ENCODE peak calls at places on chromosomes 11 and 22, in seven cellular contexts. V is HepG2, S is SK-N-SH, J is K562, H is H1, K is HCT116, Y is GM12878. Q is an unnamed sample. For H3K4me1, the result is how much of the 10 kb centered on the place peaks cover.

GRCh38 chr22:35749808-35750207 is 32.1 kb downstream of the APOL5 start:
- DNase-seq in J (no peak), S (no peak), Y (peak), H (no peak), V (no peak), K (no peak), Q (no peak)

GRCh38 chr11:46520971-46521745 is 72.7 kb downstream of the AMBRA1 start:
- DNase-seq in Y (no peak), H (no peak), J (no peak), S (no peak), V (no peak), K (no peak), Q (peak)

GRCh38 chr11:45993438-45994064 is 71.1 kb downstream of the LARGE2 start:
- DNase-seq in K (no peak), S (no peak), Y (no peak), H (no peak), V (no peak), J (peak), Q (no peak)

GRCh38 chr22:20268350-20269012 is 363 bp upstream of the RTN4R start:
- DNase-seq in Y (no peak), H (peak), J (peak), V (peak), S (peak), K (peak), Q (peak)

GRCh38 chr11:65169164-65169641 is 830 bp upstream of the SPDYC start:
- DNase-seq in K (no peak), Y (no peak), V (no peak), J (peak), H (no peak), S (no peak), Q (no peak)

GRCh38 chr11:78231962-78232459 is 43.3 kb downstream of the USP35 start:
- DNase-seq in H (no peak), V (no peak), K (no peak), Y (no peak), S (no peak), J (no peak), Q (no peak)

GRCh38 chr22:36757608-36758220 is 18.2 kb downstream of the IFT27 start:
- DNase-seq in J (peak), K (peak), V (peak), S (peak), Y (no peak), H (peak), Q (peak)

GRCh38 chr22:38204784-38205183 is 3.0 kb downstream of the MAFF start:
- DNase-seq in K (no peak), V (no peak), J (no peak), H (no peak), S (no peak), Y (peak), Q (no peak)

GRCh38 chr22:37943471-37944198 is 9.8 kb downstream of the C22orf23 start:
- DNase-seq in Y (no peak), S (no peak), V (no peak), H (no peak), J (no peak), K (no peak), Q (no peak)

GRCh38 chr22:26546282-26546681 is 34.0 kb upstream of the TFIP11 start:
- DNase-seq in K (no peak), J (no peak), H (no peak), Y (no peak), S (no peak), V (no peak), Q (no peak)

GRCh38 chr11:78708388-78708787 is 133.7 kb upstream of the NARS2 start:
- DNase-seq in Y (no peak), H (no peak), S (no peak), V (no peak), J (no peak), K (no peak), Q (peak)

GRCh38 chr22:26170112-26170492 is 840 bp downstream of the SEZ6L start:
- DNase-seq in H (peak), J (no peak), S (no peak), V (no peak), Y (no peak), K (no peak), Q (no peak)

GRCh38 chr11:66363805-66364535 is 7.6 kb downstream of the SLC29A2 start:
- DNase-seq in K (no peak), V (no peak), Y (no peak), J (peak), S (peak), H (peak), Q (peak)

GRCh38 chr11:117281159-117281558 is 10.0 kb upstream of the BACE1-AS start:
- DNase-seq in J (no peak), Y (no peak), V (no peak), H (no peak), K (peak), S (no peak), Q (no peak)

DNA sequence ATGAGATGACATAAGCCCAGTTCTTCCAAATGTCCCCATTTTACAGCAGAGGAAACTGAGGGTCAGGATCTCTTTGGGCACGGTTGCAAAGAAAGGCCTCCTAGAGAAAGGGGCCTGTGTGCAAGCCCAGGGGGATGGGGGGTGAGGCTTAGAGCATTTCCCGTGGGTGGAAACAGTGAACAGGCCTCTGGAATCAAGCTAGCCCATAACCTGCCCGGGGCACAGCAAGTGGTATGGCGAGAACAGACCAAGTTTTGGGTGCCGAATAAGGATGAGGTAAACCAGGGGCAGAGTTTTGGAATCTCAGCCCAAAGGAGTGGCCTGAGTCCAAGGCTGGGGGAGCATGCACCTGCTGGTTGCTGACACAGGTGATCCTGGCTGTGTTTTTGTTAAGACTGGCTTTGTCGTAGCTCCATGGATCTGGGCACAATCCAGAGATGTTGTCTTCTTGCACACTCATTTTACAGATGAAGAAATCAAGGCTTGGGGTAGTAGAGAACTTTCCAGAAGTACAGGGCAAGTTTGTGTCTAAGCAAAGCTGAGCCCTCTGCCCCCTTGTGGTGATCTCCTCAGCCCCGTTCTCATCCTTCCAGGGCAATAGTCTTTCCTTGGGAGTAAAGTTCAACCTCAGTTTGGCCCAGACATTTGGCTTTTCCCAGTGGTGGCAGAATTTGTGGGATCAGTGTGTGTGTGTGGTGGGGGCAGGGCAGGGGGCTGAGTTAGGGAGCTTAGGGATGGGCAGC is 53.5 kb upstream of the MYEOV start:
- DNase-seq in S (no peak), J (no peak), Y (no peak), V (no peak), K (peak), H (no peak), Q (no peak)
- TF ChIP-seq YY1 in S (no peak), J (no peak), Y (no peak), V (no peak), K (no peak), H (no peak), Q (no peak)

GRCh38 chr22:30262917-30263741 is 3.5 kb downstream of the OSM start:
- DNase-seq in J (peak), H (peak), Y (no peak), V (peak), S (peak), K (no peak), Q (peak)

GRCh38 chr22:30260276-30260675 is 6.4 kb downstream of the OSM start:
- DNase-seq in S (no peak), J (no peak), V (no peak), H (no peak), K (no peak), Y (no peak), Q (no peak)

GRCh38 chr22:30262112-30262511 is 4.5 kb downstream of the OSM start:
- DNase-seq in J (no peak), V (no peak), Y (no peak), S (no peak), K (no peak), H (no peak), Q (no peak)

GRCh38 chr22:30261134-30261533 is 5.5 kb downstream of the OSM start:
- DNase-seq in H (no peak), J (no peak), S (no peak), Y (no peak), K (no peak), V (peak), Q (no peak)

DNA sequence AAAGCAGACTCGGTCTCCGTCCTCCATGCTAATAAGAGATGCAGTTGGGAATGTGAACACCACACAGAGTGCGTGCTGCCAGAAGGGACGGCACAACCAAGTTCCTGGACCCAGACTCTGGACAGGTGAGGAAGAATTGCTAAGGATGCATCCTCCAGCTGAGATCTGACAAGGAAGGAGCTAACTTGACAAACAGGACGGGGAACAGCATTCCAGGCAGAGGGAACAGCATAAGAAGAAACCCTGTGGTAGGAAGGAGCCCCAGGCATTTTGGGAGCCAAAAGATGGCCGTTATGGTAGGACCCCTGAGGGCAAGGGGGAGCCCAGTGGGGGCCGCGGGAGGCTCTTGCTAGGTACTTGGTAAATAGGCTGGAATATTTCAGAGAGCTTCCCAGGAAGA is 6.0 kb downstream of the OSM start:
- DNase-seq in V (no peak), H (no peak), K (no peak), J (no peak), Y (no peak), S (no peak), Q (no peak)
- H3K4me1 ChIP-seq in V (half or more), H (under half), K (under half), J (under half), Y (under half), S (under half), Q (under half)

GRCh38 chr11:74004694-74005615 is 3.9 kb downstream of the UCP3 start:
- DNase-seq in H (no peak), S (no peak), J (peak), V (no peak), K (no peak), Y (no peak), Q (no peak)
- TF ChIP-seq YY1 in H (no peak), S (no peak), J (no peak), V (no peak), K (no peak), Y (no peak), Q (no peak)

DNA sequence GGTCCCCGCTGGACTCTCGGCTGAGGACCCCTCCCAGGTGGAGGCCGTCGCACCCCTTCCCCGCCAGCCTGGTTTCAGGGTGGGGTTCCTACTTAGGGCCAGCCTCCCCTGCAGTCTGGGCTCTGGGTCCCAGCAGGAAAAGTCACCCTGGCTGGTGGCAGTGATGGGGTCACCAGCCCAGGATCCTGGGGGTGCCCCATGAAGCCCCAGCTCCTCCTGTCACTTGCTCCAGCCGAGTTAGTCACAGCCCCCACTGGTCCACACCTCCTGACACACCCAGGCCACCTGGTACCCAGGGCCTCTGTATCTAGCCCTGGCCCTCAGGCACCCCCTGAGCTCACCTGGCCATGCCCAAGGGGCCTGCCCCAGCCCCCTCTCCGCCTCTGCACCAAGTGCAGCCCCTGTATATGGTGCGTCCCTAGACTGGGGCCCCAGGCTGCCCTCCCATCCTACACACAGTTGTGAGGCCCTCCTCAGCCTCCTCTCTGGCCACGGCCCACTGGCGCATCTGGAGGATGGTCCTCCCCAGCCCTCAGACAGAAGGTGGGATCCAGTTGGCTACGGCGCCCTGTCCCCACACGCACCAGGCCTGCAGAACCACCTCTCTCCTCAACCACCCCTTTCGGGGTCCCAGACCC is 6.7 kb downstream of the PLXNB2 start:
- DNase-seq in Y (no peak), J (no peak), S (no peak), K (no peak), H (no peak), V (no peak), Q (no peak)
- H3K4me1 ChIP-seq in Y (under half), J (half or more), S (half or more), K (half or more), H (under half), V (half or more), Q (under half)

GRCh38 chr22:31753634-31754471 is at the start of gene DEPDC5:
- DNase-seq in J (peak), S (peak), V (peak), H (peak), Y (peak), K (peak), Q (peak)
- TF ChIP-seq YY1 in J (peak), S (peak), V (peak), H (no peak), Y (peak), K (peak), Q (no peak)

DNA sequence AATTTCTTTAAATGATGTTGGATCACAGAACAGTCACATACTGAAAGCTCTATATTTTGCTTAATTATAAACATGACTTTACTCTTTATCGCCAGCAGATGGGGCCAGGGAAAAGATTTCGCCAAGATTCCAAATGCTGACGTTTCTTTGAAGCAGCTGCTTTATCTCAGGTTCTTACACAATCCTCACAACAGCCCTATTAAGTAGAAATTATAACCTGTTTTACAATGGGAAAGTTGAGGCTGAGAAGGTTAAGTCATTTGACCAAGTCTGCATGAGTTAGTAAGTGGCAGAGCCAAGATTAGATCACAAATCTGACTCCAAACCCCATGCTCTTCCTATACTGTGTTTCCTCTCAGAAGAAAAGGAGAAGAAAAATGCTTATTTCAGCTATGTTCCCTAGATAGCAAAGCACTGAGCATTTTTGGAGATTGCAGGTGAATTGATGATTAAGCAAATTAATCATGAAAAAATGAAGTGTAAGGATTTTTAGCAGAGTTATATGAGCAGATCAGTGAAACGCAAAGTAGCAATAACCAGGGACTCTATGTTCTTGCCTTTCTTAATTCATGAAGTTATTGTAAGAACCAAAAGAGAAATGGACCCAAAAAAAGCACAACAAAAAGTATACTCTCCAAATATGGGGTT is 79.0 kb downstream of the AASDHPPT start:
- DNase-seq in J (peak), V (peak), S (peak), K (peak), Y (peak), H (no peak), Q (peak)
- H3K4me1 ChIP-seq in J (under half), V (under half), S (under half), K (under half), Y (under half), H (under half), Q (under half)

DNA sequence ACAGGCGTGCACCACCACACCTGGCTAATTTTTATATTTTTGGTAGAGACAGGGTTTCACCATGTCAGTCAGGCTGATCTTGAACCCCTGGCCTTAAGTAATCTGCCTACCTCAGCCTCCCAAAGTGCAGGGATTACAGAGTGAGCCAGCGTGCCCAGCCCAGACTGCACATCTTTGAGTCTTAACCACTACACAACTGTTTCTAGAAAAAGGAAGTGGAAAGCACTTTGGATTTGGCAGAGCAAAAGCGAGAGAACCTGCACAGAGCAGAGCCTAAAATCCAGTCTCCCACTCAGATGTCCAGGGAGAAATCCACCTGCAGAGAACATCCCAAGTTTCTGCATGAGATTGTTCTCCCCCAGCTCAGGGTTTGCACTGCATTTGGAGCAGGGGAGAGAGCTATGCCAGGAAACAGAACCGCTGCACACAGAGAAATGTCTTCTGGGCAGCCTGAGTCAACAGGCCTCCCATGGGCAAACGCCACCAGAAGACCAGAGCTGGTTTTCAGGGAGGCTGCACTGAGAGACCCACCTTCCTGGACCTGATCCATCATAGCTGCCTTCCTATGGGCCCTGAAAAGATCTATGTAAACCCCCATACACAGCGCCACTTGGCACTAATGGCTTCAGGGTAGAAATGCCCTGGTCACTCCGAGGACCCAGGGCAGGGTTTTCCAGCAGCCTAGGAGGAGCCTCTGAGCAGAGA is 54.0 kb downstream of the RPUSD4 start:
- DNase-seq in Y (no peak), S (no peak), J (no peak), H (no peak), K (no peak), V (no peak), Q (no peak)
- TF ChIP-seq YY1 in Y (no peak), S (no peak), J (no peak), H (no peak), K (no peak), V (no peak), Q (no peak)

DNA sequence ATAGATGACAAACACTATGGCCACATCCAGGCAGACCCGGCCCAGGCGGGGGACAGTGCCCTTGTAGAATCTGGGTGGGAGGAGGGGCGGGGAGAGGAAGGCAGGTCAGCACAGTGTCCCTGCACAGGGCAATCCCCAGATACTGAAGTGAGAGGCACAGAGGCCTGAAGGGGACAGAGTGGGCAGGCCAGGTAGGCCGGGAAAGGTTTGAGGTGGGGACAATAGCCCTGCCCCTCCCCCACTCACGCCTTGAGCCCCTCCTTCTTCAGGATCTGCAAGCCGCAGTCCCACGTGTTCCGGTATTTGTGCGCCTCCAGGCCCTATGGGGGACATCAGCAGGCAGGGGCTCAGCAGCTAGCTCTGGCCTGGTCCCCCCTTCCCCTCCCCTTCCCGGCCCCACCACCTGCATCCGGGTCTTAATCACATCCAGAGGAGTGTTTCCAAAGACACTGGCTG is 2.3 kb downstream of the SLC25A1 start:
- DNase-seq in J (no peak), H (peak), K (no peak), V (no peak), S (peak), Y (no peak), Q (no peak)
- H3K4me1 ChIP-seq in J (half or more), H (under half), K (half or more), V (half or more), S (half or more), Y (under half), Q (under half)

GRCh38 chr11:43546561-43547410 is 133.8 kb upstream of the HSD17B12 start:
- DNase-seq in V (no peak), J (no peak), H (no peak), Y (no peak), S (no peak), K (no peak), Q (no peak)
- TF ChIP-seq YY1 in V (no peak), J (no peak), H (no peak), Y (no peak), S (no peak), K (no peak), Q (no peak)